ENCODE peak calls at places on chromosomes 3 and 15, in eight cellular contexts. Q is non-pigmented ciliary epithelial cell, V is NCI-H460, Y is AG08395, B is NCI-H1417 treated with DMSO at 0.1 percent for 48 hours, O is fibroblast of lung, W is germinal center, K is OCI-M1. R is an unnamed sample.
A peak's percentile ranks its signal among the peaks of the same experiment; 100 is the strongest.

GRCh38 chr15:76353023-76353577 is 16.5 kb downstream of the ISL2 start:
- DNase-seq in Y (no peak), O (no peak), Q (no peak), K (peak; percentile 24), B (no peak), W (no peak), V (no peak), R (no peak)

GRCh38 chr3:14925729-14926591 is 21.4 kb upstream of the NR2C2 start:
- DNase-seq in K (peak; percentile 83), Q (no peak), W (peak; percentile 43), V (peak; percentile 47), O (peak; percentile 56), B (peak; percentile 5), Y (peak; percentile 77), R (no peak)

GRCh38 chr15:96408591-96409183 is 78.2 kb downstream of the NR2F2 start:
- DNase-seq in W (no peak), Q (no peak), B (no peak), Y (no peak), V (no peak), O (no peak), K (no peak), R (no peak)

GRCh38 chr3:3707858-3708768 is 91.1 kb upstream of the LRRN1 start:
- DNase-seq in K (no peak), Q (no peak), V (no peak), B (no peak), O (peak; percentile 11), W (no peak), Y (no peak), R (no peak)

GRCh38 chr3:56764904-56765445 is 36.8 kb downstream of the ARHGEF3 start:
- DNase-seq in Y (no peak), V (no peak), B (no peak), K (no peak), W (no peak), Q (no peak), O (no peak), R (no peak)

GRCh38 chr3:3089017-3089416 is 21.2 kb downstream of the IL5RA start:
- DNase-seq in B (no peak), Q (no peak), Y (no peak), O (no peak), W (peak; percentile 43), V (no peak), K (no peak), R (no peak)

GRCh38 chr15:91456251-91456718 is 356.2 kb downstream of the SV2B start:
- DNase-seq in O (peak; percentile 98), W (no peak), K (no peak), B (no peak), Q (peak; percentile 91), V (no peak), Y (no peak), R (no peak)

GRCh38 chr3:24069045-24069444 is 124.0 kb downstream of the NR1D2 start:
- DNase-seq in O (no peak), Q (no peak), W (no peak), Y (no peak), K (peak; percentile 37), B (no peak), V (peak; percentile 1), R (no peak)

GRCh38 chr3:185796431-185797107 is 28.3 kb downstream of the IGF2BP2 start:
- DNase-seq in Q (no peak), B (no peak), O (peak; percentile 86), V (peak; percentile 26), K (no peak), W (no peak), Y (peak; percentile 49), R (peak; percentile 31)

GRCh38 chr3:136350132-136350531 is 100.0 kb downstream of the PCCB start:
- DNase-seq in Y (peak; percentile 92), W (no peak), B (no peak), Q (peak; percentile 80), K (no peak), V (no peak), O (peak; percentile 93), R (peak; percentile 80)

GRCh38 chr3:189092547-189092946 is 79.2 kb upstream of the TPRG1 start:
- DNase-seq in V (no peak), Y (no peak), K (no peak), W (no peak), Q (no peak), O (no peak), B (no peak), R (no peak)

GRCh38 chr3:5186089-5186853 is 1.2 kb upstream of the EDEM1 start:
- DNase-seq in Y (no peak), V (no peak), Q (no peak), K (peak; percentile 94), B (no peak), W (no peak), O (no peak), R (no peak)

GRCh38 chr3:119628390-119628789 is 30.7 kb downstream of the PLA1A start:
- DNase-seq in V (no peak), K (no peak), O (no peak), Q (no peak), B (no peak), W (peak; percentile 82), Y (no peak), R (no peak)

GRCh38 chr15:73647259-73648026 is 14.3 kb upstream of the NPTN start:
- DNase-seq in V (no peak), Q (no peak), O (no peak), K (no peak), Y (no peak), B (no peak), W (no peak), R (no peak)

GRCh38 chr15:35437157-35437556 is 108.8 kb downstream of the DPH6 start:
- DNase-seq in O (peak; percentile 27), K (no peak), Y (peak; percentile 7), B (no peak), V (no peak), Q (no peak), W (no peak), R (no peak)

GRCh38 chr3:89955141-89955540 is 847.7 kb downstream of the EPHA3 start:
- DNase-seq in V (no peak), B (no peak), W (no peak), K (no peak), O (no peak), Q (no peak), Y (no peak), R (no peak)

GRCh38 chr15:40069178-40070165 is 30.5 kb upstream of the SRP14 start:
- DNase-seq in Y (peak; percentile 89), K (no peak), Q (no peak), O (peak; percentile 56), V (peak; percentile 87), W (peak; percentile 55), B (peak; percentile 62), R (no peak)

GRCh38 chr3:52523386-52524257 is 10.0 kb downstream of the NT5DC2 start:
- DNase-seq in V (no peak), Y (no peak), K (no peak), Q (no peak), W (no peak), O (no peak), B (no peak), R (no peak)

GRCh38 chr3:185280572-185281365 is 26.9 kb upstream of the EHHADH start:
- DNase-seq in B (peak; percentile 25), W (peak; percentile 56), V (peak; percentile 53), K (peak; percentile 92), O (peak; percentile 60), Q (no peak), Y (peak; percentile 71), R (no peak)

GRCh38 chr3:13484861-13485590 is 4.9 kb downstream of the HDAC11 start:
- DNase-seq in Q (no peak), K (peak; percentile 91), V (no peak), B (no peak), Y (peak; percentile 64), O (peak; percentile 60), W (no peak), R (no peak)

GRCh38 chr3:171231361-171231760 is 204.8 kb upstream of the SLC2A2 start:
- DNase-seq in O (no peak), W (no peak), K (no peak), B (no peak), Y (no peak), Q (no peak), V (no peak), R (no peak)

GRCh38 chr3:172167892-172168648 is 128.7 kb downstream of the FNDC3B start:
- DNase-seq in B (no peak), W (no peak), Q (no peak), O (peak; percentile 38), Y (no peak), K (no peak), V (no peak), R (no peak)

GRCh38 chr3:167406876-167407492 is 26.9 kb upstream of the ZBBX start:
- DNase-seq in O (peak; percentile 76), K (peak; percentile 73), B (peak; percentile 28), V (peak; percentile 35), Q (peak; percentile 38), W (no peak), Y (no peak), R (no peak)

GRCh38 chr3:54988302-54989022 is 60.6 kb upstream of the LRTM1 start:
- DNase-seq in O (peak; percentile 85), B (no peak), Q (peak; percentile 79), W (no peak), Y (peak; percentile 54), K (peak; percentile 25), V (no peak), R (peak; percentile 75)

GRCh38 chr3:13012228-13012691 is 61.0 kb downstream of the IQSEC1 start:
- DNase-seq in B (no peak), K (peak; percentile 86), Q (no peak), Y (peak; percentile 58), W (peak; percentile 68), V (no peak), O (no peak), R (no peak)

GRCh38 chr15:34514251-34514760 is 69.1 kb downstream of the GOLGA8B start:
- DNase-seq in B (no peak), K (peak; percentile 61), V (no peak), O (peak; percentile 38), Y (peak; percentile 44), Q (no peak), W (peak; percentile 22), R (no peak)

GRCh38 chr3:182214406-182214805 is 502.7 kb downstream of the SOX2 start:
- DNase-seq in W (no peak), O (peak; percentile 33), V (no peak), B (no peak), Y (no peak), K (no peak), Q (no peak), R (no peak)

GRCh38 chr3:191352014-191352413 is 21.7 kb upstream of the UTS2B start:
- DNase-seq in W (no peak), V (no peak), Y (no peak), B (no peak), K (no peak), Q (no peak), O (no peak), R (no peak)

GRCh38 chr3:25904248-25904647 is 114.4 kb downstream of the OXSM start:
- DNase-seq in Y (no peak), O (no peak), K (peak; percentile 46), W (no peak), B (no peak), Q (no peak), V (peak; percentile 11), R (no peak)

GRCh38 chr15:64288577-64288976 is 67.4 kb downstream of the CSNK1G1 start:
- DNase-seq in B (no peak), O (peak; percentile 53), V (no peak), K (no peak), Y (peak; percentile 3), Q (no peak), W (no peak), R (no peak)

GRCh38 chr15:35622641-35623340 is 76.8 kb upstream of the DPH6 start:
- DNase-seq in O (no peak), W (no peak), K (no peak), Q (no peak), Y (no peak), B (no peak), V (no peak), R (no peak)

GRCh38 chr3:129534428-129535027 is 6.1 kb downstream of the RHO start:
- DNase-seq in W (no peak), B (no peak), V (no peak), Y (no peak), Q (no peak), K (no peak), O (no peak), R (no peak)

GRCh38 chr15:62658498-62658897 is 384.0 kb upstream of the TPM1 start:
- DNase-seq in V (no peak), W (no peak), O (peak; percentile 41), K (no peak), Y (no peak), Q (peak; percentile 5), B (no peak), R (no peak)

GRCh38 chr3:11060500-11061251 is 68.1 kb downstream of the SLC6A1 start:
- DNase-seq in W (peak; percentile 63), Q (no peak), B (no peak), K (peak; percentile 70), Y (peak; percentile 74), O (peak; percentile 50), V (peak; percentile 41), R (no peak)